ENCODE peak calls at places on chromosomes 6 and 20, in five cellular contexts. I is caudate nucleus, Z is tibial nerve, B is substantia nigra, E is coronary artery. J is an unnamed sample.

GRCh38 chr6:107776415-107776814 is 47.7 kb downstream of the SCML4 start:
- DNase-seq in B (no peak), E (no peak), Z (no peak), I (no peak), J (no peak)

GRCh38 chr6:108846628-108847027 is 1.6 kb upstream of the ARMC2 start:
- DNase-seq in B (no peak), I (no peak), Z (no peak), E (no peak), J (no peak)

GRCh38 chr6:49333345-49334120 is 129.5 kb downstream of the MMUT start:
- DNase-seq in E (no peak), I (no peak), Z (no peak), B (no peak), J (peak)

GRCh38 chr6:37209461-37210205 is 39.7 kb downstream of the PIM1 start:
- DNase-seq in E (no peak), B (no peak), I (no peak), Z (no peak), J (no peak)

GRCh38 chr6:46184114-46184513 is 13.3 kb upstream of the ENPP5 start:
- DNase-seq in Z (no peak), E (no peak), B (no peak), I (no peak), J (no peak)

GRCh38 chr6:163533443-163533842 is 118.9 kb downstream of the QKI start:
- DNase-seq in E (no peak), I (no peak), Z (no peak), B (no peak), J (peak)

GRCh38 chr6:46933751-46934150 is 12.0 kb upstream of the ADGRF5 start:
- DNase-seq in B (no peak), I (no peak), Z (no peak), E (no peak), J (no peak)

GRCh38 chr6:42099340-42100028 is 42.9 kb downstream of the C6orf132 start:
- DNase-seq in B (no peak), Z (peak), E (no peak), I (peak), J (peak)

GRCh38 chr20:44494681-44495080 is 19.0 kb downstream of the TTPAL start:
- DNase-seq in E (no peak), Z (no peak), B (no peak), I (no peak), J (no peak)

GRCh38 chr6:83057705-83058321 is 7.8 kb downstream of the UBE3D start:
- DNase-seq in E (no peak), Z (no peak), I (peak), B (peak), J (no peak)

GRCh38 chr6:167093922-167094432 is 28.9 kb upstream of the CCR6 start:
- DNase-seq in B (no peak), E (no peak), Z (no peak), I (no peak), J (no peak)

GRCh38 chr6:157034433-157035230 is 257.5 kb downstream of the ARID1B start:
- DNase-seq in B (no peak), Z (no peak), E (no peak), I (no peak), J (no peak)

GRCh38 chr6:85403331-85404015 is 46.4 kb upstream of the NT5E start:
- DNase-seq in Z (no peak), E (no peak), I (no peak), B (no peak), J (peak)

GRCh38 chr6:168122521-168122920 is 43.5 kb upstream of the FRMD1 start:
- DNase-seq in I (no peak), B (no peak), Z (no peak), E (peak), J (no peak)

GRCh38 chr6:37011656-37012378 is 6.4 kb downstream of the FGD2 start:
- DNase-seq in B (no peak), E (no peak), Z (no peak), I (no peak), J (no peak)

GRCh38 chr6:144346719-144347446 is 61.7 kb downstream of the UTRN start:
- DNase-seq in Z (no peak), B (no peak), E (no peak), I (no peak), J (no peak)

GRCh38 chr20:14374191-14374590 is 36.8 kb upstream of the FLRT3 start:
- DNase-seq in Z (no peak), B (no peak), I (no peak), E (no peak), J (no peak)

GRCh38 chr6:14025160-14025559 is 92.4 kb upstream of the CD83 start:
- DNase-seq in E (no peak), Z (no peak), I (no peak), B (no peak), J (no peak)

GRCh38 chr6:118188561-118188960 is 281.5 kb downstream of the SLC35F1 start:
- DNase-seq in E (no peak), B (no peak), Z (no peak), I (no peak), J (no peak)

GRCh38 chr20:49747707-49748524 is 34.2 kb upstream of the B4GALT5 start:
- DNase-seq in E (peak), I (peak), Z (peak), B (peak), J (no peak)

GRCh38 chr6:16128759-16129622 is at the start of gene MYLIP:
- DNase-seq in B (peak), Z (peak), E (peak), I (peak), J (peak)

GRCh38 chr20:59125909-59126308 is 37.7 kb upstream of the ZNF831 start:
- DNase-seq in Z (no peak), I (no peak), B (no peak), E (no peak), J (no peak)

GRCh38 chr20:58670097-58670496 is 19.0 kb downstream of the STX16 start:
- DNase-seq in E (no peak), Z (no peak), I (no peak), B (no peak), J (no peak)

GRCh38 chr20:49345538-49345937 is 67.7 kb upstream of the ZNFX1 start:
- DNase-seq in Z (no peak), B (no peak), I (no peak), E (no peak), J (no peak)

GRCh38 chr6:52065621-52066020 is 21.8 kb downstream of the PKHD1 start:
- DNase-seq in I (no peak), B (no peak), Z (no peak), E (no peak), J (peak)

GRCh38 chr20:36135159-36135558 is 19.4 kb upstream of the EPB41L1 start:
- DNase-seq in B (no peak), I (no peak), E (no peak), Z (no peak), J (no peak)

GRCh38 chr6:170066679-170067078 is 224.2 kb downstream of the DLL1 start:
- DNase-seq in I (no peak), E (peak), Z (no peak), B (no peak), J (no peak)

GRCh38 chr20:3766832-3767433 is 620 bp downstream of the ADISSP start:
- DNase-seq in I (no peak), Z (no peak), B (no peak), E (no peak), J (no peak)

GRCh38 chr6:13573669-13574110 is 711 bp upstream of the SIRT5 start:
- DNase-seq in I (peak), Z (no peak), B (peak), E (no peak), J (no peak)

GRCh38 chr6:119479860-119480655 is 130.5 kb upstream of the MAN1A1 start:
- DNase-seq in I (no peak), Z (no peak), E (no peak), B (no peak), J (peak)

GRCh38 chr6:72616406-72617015 is 5.4 kb upstream of the KCNQ5 start:
- DNase-seq in E (no peak), B (no peak), Z (no peak), I (peak), J (no peak)

GRCh38 chr20:37524859-37525708 is 2.6 kb downstream of the BLCAP start:
- DNase-seq in E (no peak), I (no peak), Z (no peak), B (no peak), J (peak)

DNA sequence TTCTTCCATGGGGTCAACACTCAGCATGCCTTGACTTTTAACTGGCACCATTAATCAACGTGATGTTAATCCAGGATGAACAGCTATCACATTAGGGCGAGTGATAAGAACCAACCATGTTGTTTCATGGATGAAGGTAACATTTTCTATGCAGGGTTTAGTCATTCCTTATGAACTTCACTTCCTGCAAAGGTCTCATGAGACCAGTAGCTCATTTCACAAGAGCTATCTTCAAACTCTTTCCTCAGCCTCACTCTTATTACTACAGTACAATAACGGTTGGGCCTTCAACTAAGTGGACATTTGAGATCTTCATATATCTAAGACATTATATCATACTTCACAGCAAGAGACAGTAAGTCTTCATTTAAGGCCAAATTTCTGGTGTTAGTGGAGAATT is 22.7 kb upstream of the SGK1 start:
- DNase-seq in I (no peak), E (no peak), B (no peak), Z (no peak), J (no peak)
- H3K27ac ChIP-seq in I (no peak), E (no peak), B (no peak), Z (no peak), J (no peak)

DNA sequence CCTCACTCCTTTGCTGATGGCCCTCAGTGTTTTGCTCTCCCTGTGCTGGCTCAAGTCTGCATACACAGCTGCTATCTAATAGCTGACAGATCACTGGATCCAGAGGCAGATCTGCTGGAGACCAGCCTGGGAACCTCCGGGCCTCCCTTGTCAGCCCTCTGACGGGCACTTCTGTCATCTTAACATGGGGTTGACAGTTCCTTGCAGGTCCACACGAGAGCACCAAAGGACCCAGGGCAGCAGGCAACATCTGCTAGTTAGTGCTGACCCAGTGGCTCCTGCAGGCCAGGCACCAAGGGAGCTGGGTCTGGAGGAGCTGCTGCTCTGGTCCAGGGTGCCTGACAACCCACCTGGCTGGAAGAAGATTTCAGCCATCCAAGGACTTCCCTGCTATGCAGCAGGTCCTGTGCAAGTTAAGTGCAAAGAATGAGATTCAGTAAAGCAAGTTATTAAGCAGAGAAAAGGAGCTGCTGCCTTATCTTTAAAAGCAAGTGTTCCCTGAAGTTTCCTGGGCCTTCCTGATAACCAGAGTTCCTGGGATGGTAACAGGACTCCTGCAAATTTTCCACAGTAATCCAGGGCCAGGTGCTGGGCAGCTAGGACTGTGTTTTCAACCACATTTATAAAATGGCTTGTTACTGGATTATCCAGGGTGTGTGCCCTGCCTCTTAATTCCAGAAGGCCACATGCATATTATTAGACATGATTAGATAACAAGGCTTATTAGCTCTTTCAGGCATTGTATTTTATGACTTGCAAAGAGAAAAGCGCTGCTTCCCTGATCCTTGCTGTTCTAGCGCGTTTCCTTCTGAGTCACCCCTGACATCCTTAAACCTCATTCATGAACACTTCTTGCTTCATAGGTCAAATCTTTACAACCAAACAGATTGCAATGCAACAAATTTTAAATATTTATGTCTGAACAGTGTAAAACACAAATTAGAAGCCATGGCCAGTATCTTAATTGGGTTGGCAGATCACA is 208.4 kb downstream of the UST start:
- DNase-seq in E (no peak), B (no peak), Z (no peak), I (no peak), J (no peak)
- H3K27ac ChIP-seq in E (no peak), B (no peak), Z (no peak), I (no peak), J (no peak)

DNA sequence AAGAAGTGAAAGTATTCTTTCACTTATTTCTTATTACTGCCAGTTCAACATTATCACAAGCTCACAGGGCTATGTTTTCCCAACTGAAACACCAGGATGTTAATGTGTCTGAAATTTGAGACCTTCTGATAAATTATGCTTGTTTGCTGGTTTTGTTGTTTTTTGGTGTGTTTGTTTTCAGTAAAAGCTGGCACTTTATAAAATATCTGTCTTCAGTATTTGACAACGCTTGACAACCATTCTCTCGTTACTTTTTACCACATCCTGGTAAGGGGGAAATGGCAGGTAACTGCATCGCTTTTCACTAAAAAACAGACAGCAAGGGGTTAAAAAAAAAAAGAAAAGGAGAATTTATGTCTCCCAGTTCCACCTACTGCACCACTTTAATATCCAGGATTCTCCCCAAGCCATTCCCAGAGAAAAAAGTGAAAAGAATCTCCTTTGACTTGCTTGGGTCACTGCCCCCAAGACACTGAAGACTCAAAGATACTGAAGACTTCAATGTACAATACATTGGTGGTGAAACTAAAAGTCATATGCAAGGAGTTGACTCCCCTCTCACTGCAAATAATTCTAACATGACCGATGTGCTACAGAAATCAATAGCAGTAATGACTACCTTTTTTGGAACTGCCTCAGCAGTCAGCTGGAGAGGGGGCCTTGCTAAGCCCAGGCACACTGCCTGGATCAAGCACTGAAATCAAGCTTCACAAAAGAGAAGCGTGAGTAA is 88.9 kb downstream of the HIVEP2 start:
- DNase-seq in E (no peak), I (no peak), B (no peak), Z (no peak), J (no peak)
- H3K27ac ChIP-seq in E (no peak), I (no peak), B (no peak), Z (no peak), J (no peak)

GRCh38 chr6:105794870-105795269 is 291.3 kb upstream of the PRDM1 start:
- DNase-seq in I (no peak), B (no peak), Z (no peak), E (no peak), J (no peak)

GRCh38 chr6:105797313-105797970 is 288.7 kb upstream of the PRDM1 start:
- DNase-seq in I (no peak), B (no peak), Z (no peak), E (no peak), J (peak)

GRCh38 chr6:105798057-105798456 is 288.1 kb upstream of the PRDM1 start:
- DNase-seq in B (no peak), E (no peak), I (no peak), Z (no peak), J (no peak)

GRCh38 chr6:105794263-105794662 is 291.9 kb upstream of the PRDM1 start:
- DNase-seq in E (no peak), B (peak), Z (peak), I (peak), J (no peak)

GRCh38 chr6:105795913-105796517 is 290.1 kb upstream of the PRDM1 start:
- DNase-seq in B (no peak), I (no peak), E (no peak), Z (no peak), J (no peak)
- H3K27ac ChIP-seq in B (no peak), I (no peak), E (no peak), Z (no peak), J (peak)

GRCh38 chr6:7137335-7138106 is 29.8 kb downstream of the RREB1 start:
- DNase-seq in Z (no peak), B (no peak), E (no peak), I (no peak), J (no peak)
- H3K27ac ChIP-seq in Z (peak), B (no peak), E (peak), I (peak), J (peak)

GRCh38 chr20:56897318-56897962 is 268.3 kb downstream of the TFAP2C start:
- DNase-seq in B (no peak), I (no peak), E (no peak), Z (no peak), J (no peak)
- H3K27ac ChIP-seq in B (no peak), I (no peak), E (no peak), Z (no peak), J (no peak)

J was measured in epithelial cell of prostate.